ENCODE peak calls at places on chromosome 19, in five cellular contexts. F is CD4-positive, alpha-beta memory T cell; G is endothelial cell; J is EH; C is MM.1S. O is an unnamed sample.

GRCh38 chr19:29636553-29637325 is 28.5 kb upstream of the PLEKHF1 start:
- DNase-seq in F (no peak), C (no peak), G (no peak), J (peak; percentile 30), O (no peak)

GRCh38 chr19:3573858-3574637 is 1.3 kb downstream of the HMG20B start:
- DNase-seq in G (peak; percentile 91), C (peak; percentile 98), F (peak; percentile 71), J (peak; percentile 97), O (peak; percentile 95)

GRCh38 chr19:58317481-58318072 is 9.2 kb upstream of the ZSCAN22 start:
- DNase-seq in F (no peak), C (peak; percentile 11), J (peak; percentile 63), G (peak; percentile 31), O (peak; percentile 15)

GRCh38 chr19:36152061-36152885 is at the start of gene COX7A1:
- DNase-seq in G (no peak), F (no peak), J (peak; percentile 67), C (no peak), O (no peak)

GRCh38 chr19:53768401-53768800 is 55.7 kb downstream of the NLRP12 start:
- DNase-seq in G (no peak), F (no peak), J (no peak), C (no peak), O (no peak)

GRCh38 chr19:53907193-53907581 is 1.9 kb upstream of the CACNG7 start:
- DNase-seq in J (no peak), F (no peak), G (no peak), C (no peak), O (no peak)

GRCh38 chr19:16262618-16263017 is 62.0 kb upstream of the KLF2 start:
- DNase-seq in G (no peak), F (no peak), C (no peak), J (no peak), O (no peak)

GRCh38 chr19:3785938-3786824 is at the start of gene MATK:
- DNase-seq in C (no peak), G (no peak), J (no peak), F (no peak), O (no peak)

GRCh38 chr19:39514840-39515550 is at the start of gene SELENOV:
- DNase-seq in C (no peak), F (no peak), J (no peak), G (peak; percentile 35), O (no peak)

GRCh38 chr19:34853369-34853768 is 73.3 kb upstream of the ZNF30 start:
- DNase-seq in J (no peak), G (no peak), C (no peak), F (no peak), O (no peak)

GRCh38 chr19:47027586-47028371 is 8.1 kb downstream of the NPAS1 start:
- DNase-seq in J (no peak), G (no peak), F (no peak), C (no peak), O (no peak)

GRCh38 chr19:11041966-11042627 is 47.2 kb upstream of the LDLR start:
- DNase-seq in F (no peak), C (no peak), G (no peak), J (no peak), O (no peak)

GRCh38 chr19:42201489-42202289 is 15.8 kb downstream of the DEDD2 start:
- DNase-seq in F (peak; percentile 58), G (no peak), J (no peak), C (peak; percentile 36), O (no peak)

GRCh38 chr19:41223431-41224234 is 4.6 kb downstream of the AXL start:
- DNase-seq in F (no peak), G (no peak), C (no peak), J (peak; percentile 93), O (peak; percentile 89)

GRCh38 chr19:16143399-16144215 is at the start of gene HSH2D:
- DNase-seq in G (no peak), F (peak; percentile 77), J (no peak), C (peak; percentile 99), O (no peak)

GRCh38 chr19:5897189-5897969 is 6.2 kb downstream of the NDUFA11 start:
- DNase-seq in J (no peak), G (no peak), F (no peak), C (no peak), O (no peak)

GRCh38 chr19:18160792-18161690 is 8.1 kb downstream of the PIK3R2 start:
- DNase-seq in F (peak; percentile 82), G (peak; percentile 82), J (peak; percentile 66), C (peak; percentile 70), O (peak; percentile 47)

GRCh38 chr19:3046621-3047306 is 15.5 kb downstream of the TLE5 start:
- DNase-seq in C (no peak), G (no peak), J (no peak), F (no peak), O (no peak)